ENCODE peak calls at places on chromosomes 4 and X, in five cellular contexts. B, D, W, X and N are unnamed samples.

GRCh38 chrX:131032646-131033230 is 25.4 kb upstream of the ARHGAP36 start:
- DNase-seq in B (no peak), D (no peak), W (no peak), X (no peak), N (no peak)

GRCh38 chr4:5921981-5922380 is 29.1 kb upstream of the CRMP1 start:
- DNase-seq in B (no peak), D (no peak), W (no peak), X (no peak), N (no peak)

GRCh38 chr4:79198886-79199591 is 126.8 kb downstream of the NAA11 start:
- DNase-seq in B (no peak), D (no peak), W (no peak), X (no peak), N (no peak)

GRCh38 chrX:2572740-2573139 is 72.0 kb upstream of the DHRSX start:
- DNase-seq in B (no peak), D (no peak), W (peak; percentile 59), X (no peak), N (no peak)

GRCh38 chrX:131441033-131441432 is 102.8 kb upstream of the OR13H1 start:
- DNase-seq in B (no peak), D (no peak), W (peak; percentile 10), X (no peak), N (no peak)

GRCh38 chr4:23579166-23579565 is 310.7 kb downstream of the PPARGC1A start:
- DNase-seq in B (no peak), D (no peak), W (no peak), X (no peak), N (no peak)

GRCh38 chr4:83852085-83852451 is 316.2 kb downstream of the GPAT3 start:
- DNase-seq in B (no peak), D (no peak), W (peak; percentile 5), X (no peak), N (no peak)

GRCh38 chr4:150181536-150181935 is 103.3 kb downstream of the DCLK2 start:
- DNase-seq in B (no peak), D (no peak), W (no peak), X (no peak), N (no peak)

GRCh38 chrX:34365482-34365881 is 233.4 kb upstream of the FAM47A start:
- DNase-seq in B (no peak), D (no peak), W (no peak), X (no peak), N (no peak)

GRCh38 chrX:22629105-22629725 is 356.5 kb downstream of the CBLL2 start:
- DNase-seq in B (no peak), D (no peak), W (no peak), X (no peak), N (no peak)

GRCh38 chrX:119272882-119273806 is 37.1 kb downstream of the PGRMC1 start:
- DNase-seq in B (peak; percentile 34), D (no peak), W (no peak), X (peak; percentile 59), N (peak; percentile 51)

GRCh38 chr4:19925516-19925915 is 326.2 kb upstream of the SLIT2 start:
- DNase-seq in B (no peak), D (no peak), W (no peak), X (no peak), N (no peak)

GRCh38 chrX:152915541-152916241 is 17.8 kb downstream of the ZNF185 start:
- DNase-seq in B (peak; percentile 45), D (no peak), W (peak; percentile 51), X (no peak), N (no peak)
- H3K4me3 ChIP-seq in B (no peak overlapping the region), D (no peak overlapping the region), W (no peak overlapping the region), X (no peak overlapping the region), N (no peak overlapping the region)

GRCh38 chr4:56511098-56511497 is 5.5 kb downstream of the ARL9 start:
- DNase-seq in B (no peak), D (no peak), W (no peak), X (no peak), N (no peak)

GRCh38 chr4:56506110-56506705 is 617 bp downstream of the ARL9 start:
- DNase-seq in B (no peak), D (no peak), W (no peak), X (no peak), N (no peak)

DNA sequence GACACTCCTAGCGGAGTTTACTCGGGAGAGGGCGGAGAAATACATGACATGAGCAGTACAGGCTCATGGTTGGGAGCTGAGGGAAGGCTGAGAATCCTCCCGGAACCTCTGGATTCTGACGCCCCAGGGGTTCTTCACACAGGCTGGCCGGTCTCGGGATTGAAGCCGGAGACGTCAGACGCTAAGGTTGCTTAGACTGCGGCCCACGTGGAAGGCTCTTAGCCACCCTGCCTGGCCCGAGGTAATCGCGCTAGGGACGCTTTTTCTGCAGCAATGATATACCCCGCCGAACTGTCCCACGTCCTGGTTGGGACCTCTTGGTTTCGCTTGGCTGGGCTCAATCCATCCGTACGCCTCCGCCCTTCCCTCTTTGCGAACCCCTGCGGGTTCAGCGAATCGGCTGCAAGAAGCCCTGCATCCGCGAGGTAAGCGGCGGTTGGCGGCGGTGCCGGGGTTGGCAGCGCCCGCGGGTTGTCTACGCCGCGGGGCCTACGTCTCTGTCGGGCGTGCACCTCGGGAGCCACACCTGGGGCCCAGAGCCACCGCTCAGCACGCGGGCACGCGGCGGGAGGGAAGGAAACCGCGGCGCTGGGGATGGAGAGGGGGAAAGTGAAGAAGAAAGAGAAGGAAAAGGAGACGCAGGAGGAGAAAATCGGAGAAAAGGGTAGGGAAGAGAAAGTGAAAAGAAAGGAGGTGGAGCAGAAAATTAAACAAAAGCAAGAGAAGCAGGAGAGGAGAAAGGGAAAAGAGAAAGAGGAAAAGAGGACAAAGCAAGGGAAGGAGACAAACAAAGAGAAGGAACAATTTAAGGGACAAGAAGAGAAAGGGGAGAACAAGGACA is at the start of gene ARL9:
- DNase-seq in B (peak; percentile 37), D (peak; percentile 37), W (no peak), X (peak; percentile 38), N (peak; percentile 55)
- TF ChIP-seq CTCF in B (no peak), D (no peak), W (no peak), X (no peak), N (no peak)

GRCh38 chr4:147788791-147789190 is 56.9 kb downstream of the ARHGAP10 start:
- DNase-seq in B (no peak), D (no peak), W (no peak), X (no peak), N (no peak)

GRCh38 chr4:147787204-147787603 is 55.3 kb downstream of the ARHGAP10 start:
- DNase-seq in B (no peak), D (no peak), W (no peak), X (peak; percentile 52), N (no peak)

GRCh38 chr4:147786531-147786930 is 54.6 kb downstream of the ARHGAP10 start:
- DNase-seq in B (no peak), D (no peak), W (no peak), X (no peak), N (no peak)

GRCh38 chr4:147789596-147789995 is 57.7 kb downstream of the ARHGAP10 start:
- DNase-seq in B (no peak), D (peak; percentile 55), W (no peak), X (no peak), N (no peak)

GRCh38 chr4:147786031-147786430 is 54.1 kb downstream of the ARHGAP10 start:
- DNase-seq in B (peak; percentile 86), D (no peak), W (no peak), X (no peak), N (no peak)
- H3K4me3 ChIP-seq in B (no peak overlapping the region), D (no peak overlapping the region), W (no peak overlapping the region), X (no peak overlapping the region), N (no peak overlapping the region)

DNA sequence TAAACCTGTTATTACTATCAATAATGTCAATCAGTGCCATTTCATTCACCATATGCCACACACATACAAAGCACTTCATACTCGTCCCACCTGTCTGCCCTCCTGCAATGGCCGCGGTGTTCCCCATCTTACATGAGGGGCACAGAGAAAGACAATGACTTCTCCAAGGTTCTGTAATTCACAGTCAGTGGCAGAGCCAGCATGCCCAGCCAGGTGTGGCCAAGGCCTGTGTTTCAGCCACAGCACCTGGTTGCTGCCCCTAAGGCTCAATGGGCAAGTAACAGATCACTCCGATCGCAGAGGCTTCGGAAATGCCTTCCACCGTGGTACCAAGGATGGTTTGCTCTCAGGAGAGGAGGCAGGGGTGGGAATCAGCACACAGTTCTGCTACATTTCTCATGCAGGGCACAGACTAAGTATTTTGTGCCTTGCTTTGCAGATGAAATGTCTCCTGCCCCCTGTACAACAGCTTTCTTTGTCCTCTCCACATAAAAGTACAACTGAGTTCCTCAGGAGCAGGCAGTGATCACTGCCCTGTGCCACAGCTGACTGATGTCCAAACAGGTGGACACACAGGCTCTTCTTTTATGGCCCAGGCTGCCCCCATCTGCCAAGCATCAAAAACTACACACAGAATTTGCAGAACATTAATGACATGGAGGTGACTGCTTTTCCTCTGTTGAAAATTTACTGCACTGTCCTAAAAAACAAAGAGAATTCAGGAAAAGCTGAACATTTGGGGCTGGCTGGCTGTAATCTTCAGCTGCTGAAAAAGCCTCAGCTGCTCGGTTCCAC is 10.8 kb downstream of the AFAP1 start:
- DNase-seq in B (no peak), D (no peak), W (no peak), X (no peak), N (peak; percentile 23)
- TF ChIP-seq CTCF in B (no peak), D (peak; percentile 22), W (peak; percentile 30), X (peak; percentile 52), N (no peak)

GRCh38 chr4:53130896-53131561 is 234.8 kb downstream of the SCFD2 start:
- DNase-seq in B (no peak), D (no peak), W (no peak), X (no peak), N (no peak)
- H3K4me3 ChIP-seq in B (no peak overlapping the region), D (no peak overlapping the region), W (no peak overlapping the region), X (no peak overlapping the region), N (no peak overlapping the region)

DNA sequence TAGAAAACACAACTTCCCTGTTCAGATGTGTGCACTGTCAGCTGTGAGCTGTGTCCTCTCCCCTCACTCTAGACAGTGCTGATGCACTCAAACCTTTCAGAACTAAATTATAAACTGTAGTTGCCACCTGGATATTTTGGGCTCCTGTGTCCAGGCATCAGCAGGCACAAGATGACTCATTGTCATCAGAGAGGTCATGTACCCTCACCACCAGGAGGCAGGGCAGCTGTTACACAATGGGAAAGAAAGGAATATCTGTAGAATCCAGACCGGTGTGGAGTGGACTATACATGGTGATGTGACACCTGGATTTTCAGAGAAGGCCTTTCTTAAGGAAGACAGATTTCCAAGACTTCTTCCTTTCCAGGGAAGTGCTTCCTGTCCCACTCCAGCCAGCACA is 854.4 kb upstream of the AGA start:
- DNase-seq in B (no peak), D (no peak), W (no peak), X (no peak), N (no peak)
- TF ChIP-seq CTCF in B (no peak), D (no peak), W (no peak), X (no peak), N (no peak)

GRCh38 chrX:38940547-38940946 is 139.3 kb downstream of the MID1IP1 start:
- DNase-seq in B (no peak), D (no peak), W (no peak), X (no peak), N (no peak)

GRCh38 chrX:38937926-38938325 is 136.7 kb downstream of the MID1IP1 start:
- DNase-seq in B (no peak), D (no peak), W (no peak), X (no peak), N (no peak)

GRCh38 chrX:38939067-38939466 is 137.8 kb downstream of the MID1IP1 start:
- DNase-seq in B (no peak), D (no peak), W (no peak), X (no peak), N (no peak)

GRCh38 chrX:38943120-38943519 is 141.9 kb downstream of the MID1IP1 start:
- DNase-seq in B (no peak), D (no peak), W (no peak), X (no peak), N (no peak)

DNA sequence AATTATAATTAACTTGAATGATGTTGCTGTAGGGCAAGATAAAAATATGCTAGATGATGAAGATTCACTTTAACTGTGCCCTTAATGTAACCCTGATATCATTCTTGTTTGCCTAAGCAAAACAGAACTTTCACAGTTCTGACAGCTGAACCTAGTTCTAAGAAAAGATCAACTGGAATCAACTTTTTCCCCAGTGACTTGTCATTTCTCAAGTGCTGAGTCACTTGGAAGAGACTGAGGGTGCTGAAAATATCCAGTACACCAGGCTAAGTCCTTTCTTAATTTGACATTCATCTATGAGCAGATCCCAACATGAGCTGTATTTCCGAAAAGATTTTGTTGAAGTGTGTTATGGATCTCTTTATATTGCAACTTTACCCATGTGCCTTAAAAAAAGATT is 140.4 kb downstream of the MID1IP1 start:
- DNase-seq in B (no peak), D (no peak), W (no peak), X (no peak), N (no peak)
- H3K4me3 ChIP-seq in B (no peak overlapping the region), D (no peak overlapping the region), W (no peak overlapping the region), X (no peak overlapping the region), N (no peak overlapping the region)